ENCODE peak calls at places on chromosomes 7 and 10, in ten cellular contexts. V is EH, R is GM12891, K is KBM-7, A is fibroblast of lung, Y is heart right ventricle, Z is kidney epithelial cell, Q is hypothalamus, E is HL-60, F is A172. I is an unnamed sample.

GRCh38 chr7:27677912-27678612 is 15.4 kb upstream of the HIBADH start:
- DNase-seq in Y (no peak), Z (peak), F (peak), Q (no peak), K (no peak), A (peak), E (no peak), V (peak), R (no peak), I (no peak)

GRCh38 chr7:111198255-111198654 is 107.3 kb downstream of the LRRN3 start:
- DNase-seq in K (peak), Y (no peak), Z (peak), F (peak), E (no peak), Q (no peak), A (peak), R (no peak), V (peak), I (no peak)

GRCh38 chr10:125041856-125042506 is 100.1 kb downstream of the ZRANB1 start:
- DNase-seq in E (no peak), Z (no peak), F (no peak), A (no peak), K (no peak), Q (no peak), V (peak), R (no peak), Y (no peak), I (no peak)

GRCh38 chr10:103911021-103911459 is 6.9 kb downstream of the STN1 start:
- DNase-seq in Z (no peak), F (no peak), Q (no peak), Y (no peak), A (no peak), R (peak), K (peak), E (peak), V (no peak), I (no peak)

GRCh38 chr10:80909254-80909653 is 371.6 kb downstream of the SH2D4B start:
- DNase-seq in R (no peak), A (no peak), Q (no peak), E (no peak), F (no peak), Z (no peak), K (no peak), V (no peak), Y (no peak), I (no peak)

GRCh38 chr10:30384791-30385201 is 35.7 kb upstream of the MTPAP start:
- DNase-seq in R (no peak), E (peak), A (peak), Z (no peak), V (peak), K (peak), Y (no peak), Q (no peak), F (peak), I (peak)

GRCh38 chr10:101290415-101290814 is 61.2 kb upstream of the LBX1 start:
- DNase-seq in E (no peak), Y (no peak), K (no peak), F (no peak), Z (no peak), V (no peak), A (no peak), R (no peak), Q (no peak), I (no peak)

GRCh38 chr10:76301950-76302349 is 870.5 kb downstream of the LRMDA start:
- DNase-seq in A (peak), Q (no peak), V (no peak), Y (no peak), R (no peak), E (no peak), K (peak), Z (no peak), F (peak), I (no peak)

GRCh38 chr7:83921798-83922607 is 272.6 kb downstream of the SEMA3A start:
- DNase-seq in V (peak), Q (no peak), F (no peak), R (no peak), K (no peak), Y (no peak), A (peak), E (no peak), Z (no peak), I (no peak)

I was measured in midbrain.